ENCODE peak calls at places on chromosomes 2 and 18, in eight cellular contexts. J is cardiac septum; W is WERI-Rb-1; A is uterus; V is CD8-positive, alpha-beta memory T cell; C is fibroblast of mammary gland; M is T-helper 1 cell; D is fibroblast of lung. N is an unnamed sample.

GRCh38 chr2:15693926-15694588 is 102.4 kb downstream of the DDX1 start:
- DNase-seq in J (no peak), W (no peak), A (no peak), V (no peak), C (no peak), M (no peak), D (no peak), N (no peak)

GRCh38 chr2:120825370-120826259 is 89.9 kb downstream of the GLI2 start:
- DNase-seq in J (no peak), W (peak), A (peak), V (no peak), C (peak), M (no peak), D (peak), N (peak)

GRCh38 chr2:238887616-238888015 is 39.7 kb downstream of the TWIST2 start:
- DNase-seq in J (no peak), W (no peak), A (no peak), V (no peak), C (no peak), M (no peak), D (no peak), N (no peak)

GRCh38 chr2:76700894-76701293 is 821.3 kb downstream of the LRRTM4 start:
- DNase-seq in J (no peak), W (no peak), A (no peak), V (no peak), C (no peak), M (no peak), D (no peak), N (no peak)

GRCh38 chr2:113225505-113226259 is 51.9 kb downstream of the PSD4 start:
- DNase-seq in J (no peak), W (peak), A (no peak), V (no peak), C (no peak), M (no peak), D (peak), N (no peak)

GRCh38 chr2:212970132-212970531 is 181.3 kb downstream of the IKZF2 start:
- DNase-seq in J (no peak), W (no peak), A (no peak), V (no peak), C (peak), M (no peak), D (peak), N (peak)

GRCh38 chr2:96251721-96252292 is 14.0 kb downstream of the TMEM127 start:
- DNase-seq in J (peak), W (peak), A (peak), V (no peak), C (peak), M (no peak), D (peak), N (peak)

GRCh38 chr2:232795920-232796319 is 19.6 kb upstream of the KCNJ13 start:
- DNase-seq in J (no peak), W (no peak), A (no peak), V (no peak), C (no peak), M (no peak), D (peak), N (no peak)

GRCh38 chr18:78751664-78752063 is 228.0 kb upstream of the SALL3 start:
- DNase-seq in J (peak), W (no peak), A (peak), V (no peak), C (no peak), M (no peak), D (no peak), N (no peak)

GRCh38 chr18:22667158-22667557 is 249.4 kb upstream of the CTAGE1 start:
- DNase-seq in J (no peak), W (no peak), A (peak), V (no peak), C (no peak), M (no peak), D (no peak), N (no peak)

GRCh38 chr2:204625135-204625534 is 79.9 kb downstream of the PARD3B start:
- DNase-seq in J (no peak), W (no peak), A (no peak), V (no peak), C (peak), M (no peak), D (peak), N (peak)

GRCh38 chr18:74507927-74508326 is 11.8 kb downstream of the CNDP2 start:
- DNase-seq in J (no peak), W (no peak), A (no peak), V (no peak), C (no peak), M (no peak), D (no peak), N (no peak)

GRCh38 chr18:27227721-27228120 is 42.6 kb upstream of the CHST9 start:
- DNase-seq in J (no peak), W (no peak), A (no peak), V (no peak), C (no peak), M (no peak), D (no peak), N (no peak)

GRCh38 chr18:816088-816653 is 4.1 kb upstream of the YES1 start:
- DNase-seq in J (no peak), W (no peak), A (no peak), V (no peak), C (no peak), M (no peak), D (no peak), N (no peak)

GRCh38 chr2:67671464-67672450 is 274.6 kb downstream of the ETAA1 start:
- DNase-seq in J (no peak), W (no peak), A (no peak), V (no peak), C (no peak), M (no peak), D (no peak), N (no peak)

GRCh38 chr2:233435436-233436190 is 81.3 kb downstream of the DGKD start:
- DNase-seq in J (peak), W (no peak), A (no peak), V (no peak), C (no peak), M (no peak), D (no peak), N (no peak)

GRCh38 chr2:25817630-25818029 is 60.7 kb downstream of the ASXL2 start:
- DNase-seq in J (no peak), W (no peak), A (no peak), V (no peak), C (no peak), M (no peak), D (no peak), N (no peak)

GRCh38 chr2:11863513-11864328 is 117.3 kb downstream of the LPIN1 start:
- DNase-seq in J (peak), W (peak), A (peak), V (peak), C (peak), M (peak), D (peak), N (peak)

GRCh38 chr2:115400940-115401339 is 958.5 kb downstream of the DPP10 start:
- DNase-seq in J (no peak), W (no peak), A (no peak), V (no peak), C (no peak), M (no peak), D (no peak), N (no peak)

GRCh38 chr2:9282713-9283112 is 76.1 kb downstream of the ASAP2 start:
- DNase-seq in J (no peak), W (no peak), A (no peak), V (no peak), C (no peak), M (no peak), D (no peak), N (no peak)

GRCh38 chr18:29083545-29083944 is 906.6 kb upstream of the CDH2 start:
- DNase-seq in J (no peak), W (no peak), A (no peak), V (no peak), C (peak), M (no peak), D (no peak), N (peak)